ENCODE peak calls at places on chromosomes 11 and 22, in four cellular contexts. Y is CD8-positive, alpha-beta T cell; A is colonic mucosa; Z is naive thymus-derived CD8-positive, alpha-beta T cell. B is an unnamed sample.

GRCh38 chr11:85875505-85875904 is 20.3 kb downstream of the CCDC83 start:
- DNase-seq in Y (no peak), A (no peak), Z (no peak), B (no peak)

GRCh38 chr11:10390375-10390774 is 64.7 kb upstream of the AMPD3 start:
- DNase-seq in Y (no peak), A (no peak), Z (no peak), B (no peak)

GRCh38 chr11:128790200-128790599 is 76.9 kb downstream of the KCNJ1 start:
- DNase-seq in Y (no peak), A (no peak), Z (no peak), B (no peak)

GRCh38 chr22:36873614-36874308 is 13.0 kb downstream of the NCF4 start:
- DNase-seq in Y (no peak), A (no peak), Z (no peak), B (no peak)

GRCh38 chr11:119476666-119477331 is 53.8 kb upstream of the THY1 start:
- DNase-seq in Y (no peak), A (no peak), Z (no peak), B (no peak)

GRCh38 chr11:45182902-45183301 is 36.5 kb downstream of the PRDM11 start:
- DNase-seq in Y (no peak), A (no peak), Z (no peak), B (no peak)

GRCh38 chr11:2303627-2304155 is 1.9 kb downstream of the TSPAN32 start:
- DNase-seq in Y (no peak), A (no peak), Z (no peak), B (peak; percentile 8)

GRCh38 chr22:47069270-47069669 is 306.8 kb downstream of the TBC1D22A start:
- DNase-seq in Y (no peak), A (no peak), Z (no peak), B (no peak)

GRCh38 chr11:1226226-1226961 is 3.5 kb downstream of the MUC5B start:
- DNase-seq in Y (no peak), A (peak; percentile 23), Z (no peak), B (no peak)

GRCh38 chr11:15038963-15039362 is 34.4 kb upstream of the CALCB start:
- DNase-seq in Y (no peak), A (no peak), Z (no peak), B (no peak)

B was measured in CD4-positive, alpha-beta memory T cell.